ENCODE peak calls at places on chromosomes 7 and 10, in four cellular contexts. N is IMR-90; G is stimulated activated CD4-positive, alpha-beta T cell treated with anti-CD3 and anti-CD28 coated beads, Interleukin-4, amount 100 ng/mL, for 4 hours; J is transverse colon. T is an unnamed sample.

GRCh38 chr7:28551311-28551710 is 139.0 kb downstream of the CREB5 start:
- DNase-seq in N (peak; percentile 52), G (no peak), J (no peak), T (no peak)

GRCh38 chr7:128936798-128937197 is 929 bp upstream of the IRF5 start:
- DNase-seq in N (no peak), G (no peak), J (no peak), T (no peak)

GRCh38 chr10:48381971-48382370 is 75.5 kb downstream of the MAPK8 start:
- DNase-seq in N (no peak), G (no peak), J (no peak), T (no peak)

GRCh38 chr10:123357363-123358075 is 203.3 kb downstream of the BUB3 start:
- DNase-seq in N (no peak), G (no peak), J (no peak), T (no peak)

GRCh38 chr10:124978376-124978725 is 36.4 kb downstream of the ZRANB1 start:
- DNase-seq in N (no peak), G (no peak), J (no peak), T (no peak)

GRCh38 chr7:65946895-65947294 is 35.1 kb downstream of the GUSB start:
- DNase-seq in N (peak; percentile 37), G (no peak), J (peak; percentile 25), T (no peak)

GRCh38 chr7:130880668-130881067 is 146.7 kb upstream of the KLF14 start:
- DNase-seq in N (peak; percentile 42), G (no peak), J (no peak), T (no peak)

GRCh38 chr10:17878896-17879295 is 69.7 kb downstream of the MRC1 start:
- DNase-seq in N (no peak), G (no peak), J (no peak), T (no peak)

GRCh38 chr10:98097611-98098010 is 36.8 kb upstream of the R3HCC1L start:
- DNase-seq in N (no peak), G (no peak), J (no peak), T (no peak)

GRCh38 chr10:110206988-110207804 is at the start of gene MXI1:
- DNase-seq in N (peak; percentile 82), G (peak; percentile 19), J (peak; percentile 90), T (peak; percentile 88)

GRCh38 chr10:121781101-121781500 is 146.7 kb downstream of the ATE1 start:
- DNase-seq in N (no peak), G (no peak), J (no peak), T (no peak)

GRCh38 chr10:21399392-21400015 is 126.0 kb downstream of the SKIDA1 start:
- DNase-seq in N (peak; percentile 98), G (no peak), J (no peak), T (no peak)

GRCh38 chr10:26978531-26978930 is 117.8 kb upstream of the ABI1 start:
- DNase-seq in N (no peak), G (no peak), J (no peak), T (no peak)

GRCh38 chr7:103063895-103064294 is 10.7 kb downstream of the FBXL13 start:
- DNase-seq in N (no peak), G (no peak), J (no peak), T (no peak)